ENCODE peak calls at places on chromosomes 6 and 20, in eight cellular contexts. O is left cardiac atrium; H is memory B cell; X is activated naive CD4-positive, alpha-beta T cell treated with anti-CD3 and anti-CD28 coated beads, Interleukin-2, amount 50 U/mL, for 72 hours; L is activated CD8-positive, alpha-beta memory T cell treated with anti-CD3 and anti-CD28 coated beads, Interleukin-2, amount 10 ng/mL, durations not matched to agents 7 days and 5 days; Y is esophagus mucosa; R is right cardiac atrium; K is stimulated activated naive CD8-positive, alpha-beta T cell treated with anti-CD3 and anti-CD28 coated beads, Interleukin-15, Interleukin-2, amounts not matched to agents 100 U/mL and 50 U/mL, for 24 hours. D is an unnamed sample.

GRCh38 chr6:127956260-127956888 is 55.5 kb upstream of the THEMIS start:
- ATAC-seq in O (peak; percentile 67), H (no peak), X (no peak), L (no peak), Y (no peak), R (no peak), K (no peak), D (no peak)

GRCh38 chr6:163825033-163825432 is 410.5 kb downstream of the QKI start:
- ATAC-seq in O (no peak), H (no peak), X (no peak), L (no peak), Y (peak; percentile 83), R (no peak), K (no peak), D (no peak)

GRCh38 chr6:25170640-25171039 is 108.5 kb upstream of the CARMIL1 start:
- ATAC-seq in O (no peak), H (no peak), X (no peak), L (no peak), Y (no peak), R (no peak), K (no peak), D (no peak)

GRCh38 chr6:139249387-139249786 is 42.4 kb downstream of the TXLNB start:
- ATAC-seq in O (peak; percentile 75), H (no peak), X (peak; percentile 74), L (no peak), Y (no peak), R (peak; percentile 31), K (peak; percentile 64), D (no peak)

GRCh38 chr6:31358302-31358701 is 1.3 kb upstream of the HLA-B start:
- ATAC-seq in O (no peak), H (no peak), X (peak; percentile 39), L (peak; percentile 7), Y (no peak), R (no peak), K (peak; percentile 21), D (no peak)

GRCh38 chr20:59258103-59258705 is 42.2 kb upstream of the EDN3 start:
- ATAC-seq in O (no peak), H (no peak), X (peak; percentile 54), L (peak; percentile 31), Y (no peak), R (no peak), K (no peak), D (no peak)

GRCh38 chr20:62087227-62087626 is 21.5 kb upstream of the TAF4 start:
- ATAC-seq in O (no peak), H (no peak), X (no peak), L (no peak), Y (no peak), R (no peak), K (no peak), D (no peak)

GRCh38 chr6:111857674-111858337 is 15.4 kb downstream of the FYN start:
- ATAC-seq in O (peak; percentile 19), H (peak; percentile 22), X (no peak), L (peak; percentile 21), Y (no peak), R (no peak), K (no peak), D (no peak)

GRCh38 chr6:142316791-142317368 is 15.1 kb downstream of the ADGRG6 start:
- ATAC-seq in O (no peak), H (no peak), X (peak; percentile 56), L (no peak), Y (no peak), R (no peak), K (no peak), D (no peak)

GRCh38 chr6:52400316-52401041 is 19.7 kb upstream of the EFHC1 start:
- ATAC-seq in O (no peak), H (no peak), X (no peak), L (no peak), Y (no peak), R (no peak), K (no peak), D (no peak)

GRCh38 chr20:35216541-35216940 is 9.9 kb upstream of the MMP24 start:
- ATAC-seq in O (no peak), H (no peak), X (no peak), L (no peak), Y (no peak), R (no peak), K (no peak), D (no peak)

GRCh38 chr20:63483834-63484233 is 11.4 kb upstream of the KCNQ2 start:
- ATAC-seq in O (peak; percentile 1), H (no peak), X (no peak), L (no peak), Y (no peak), R (no peak), K (no peak), D (no peak)

GRCh38 chr20:61647741-61648140 is 395.7 kb downstream of the CDH4 start:
- ATAC-seq in O (no peak), H (no peak), X (no peak), L (no peak), Y (no peak), R (no peak), K (no peak), D (no peak)

GRCh38 chr6:12208190-12208589 is 82.0 kb upstream of the EDN1 start:
- ATAC-seq in O (peak; percentile 70), H (no peak), X (peak; percentile 66), L (no peak), Y (peak; percentile 97), R (peak; percentile 62), K (peak; percentile 52), D (no peak)

GRCh38 chr20:64196831-64197418 is 32.7 kb downstream of the MYT1 start:
- ATAC-seq in O (no peak), H (no peak), X (no peak), L (no peak), Y (no peak), R (no peak), K (no peak), D (no peak)

GRCh38 chr6:14621518-14621917 is 503.9 kb downstream of the CD83 start:
- ATAC-seq in O (no peak), H (no peak), X (no peak), L (no peak), Y (peak; percentile 63), R (no peak), K (no peak), D (peak; percentile 28)

GRCh38 chr20:22582960-22583772 is 1.2 kb downstream of the FOXA2 start:
- ATAC-seq in O (no peak), H (no peak), X (no peak), L (no peak), Y (no peak), R (no peak), K (no peak), D (no peak)

GRCh38 chr6:127457444-127458064 is 1.6 kb downstream of the KIAA0408 start:
- ATAC-seq in O (peak; percentile 84), H (no peak), X (no peak), L (no peak), Y (no peak), R (peak; percentile 67), K (no peak), D (peak; percentile 56)

GRCh38 chr6:100818066-100818465 is 63.1 kb downstream of the ASCC3 start:
- ATAC-seq in O (no peak), H (no peak), X (no peak), L (no peak), Y (no peak), R (no peak), K (no peak), D (no peak)

GRCh38 chr20:47358672-47359532 is 2.4 kb upstream of the ZMYND8 start:
- ATAC-seq in O (peak; percentile 43), H (no peak), X (no peak), L (no peak), Y (peak; percentile 57), R (peak; percentile 73), K (no peak), D (peak; percentile 64)

GRCh38 chr6:150336299-150336698 is 32.5 kb upstream of the IYD start:
- ATAC-seq in O (no peak), H (peak; percentile 29), X (peak; percentile 26), L (no peak), Y (peak; percentile 88), R (no peak), K (no peak), D (no peak)

GRCh38 chr6:167146173-167146572 is 11.6 kb downstream of the GPR31 start:
- ATAC-seq in O (no peak), H (no peak), X (no peak), L (no peak), Y (no peak), R (no peak), K (no peak), D (no peak)

GRCh38 chr6:162125659-162126058 is 601.9 kb downstream of the PRKN start:
- ATAC-seq in O (no peak), H (no peak), X (no peak), L (no peak), Y (no peak), R (no peak), K (no peak), D (no peak)

GRCh38 chr20:31806564-31807355 is 12.4 kb upstream of the MYLK2 start:
- ATAC-seq in O (no peak), H (no peak), X (no peak), L (no peak), Y (no peak), R (peak; percentile 47), K (no peak), D (no peak)

GRCh38 chr6:11769244-11769643 is 9.4 kb downstream of the ADTRP start:
- ATAC-seq in O (no peak), H (no peak), X (no peak), L (no peak), Y (no peak), R (no peak), K (no peak), D (no peak)

GRCh38 chr20:21522479-21523397 is 8.9 kb upstream of the NKX2-2 start:
- ATAC-seq in O (no peak), H (no peak), X (no peak), L (no peak), Y (no peak), R (no peak), K (no peak), D (no peak)

GRCh38 chr6:6878921-6879585 is 228.7 kb upstream of the RREB1 start:
- ATAC-seq in O (no peak), H (no peak), X (no peak), L (no peak), Y (peak; percentile 86), R (no peak), K (no peak), D (no peak)

GRCh38 chr6:160374836-160375560 is 26.8 kb downstream of the SLC22A3 start:
- ATAC-seq in O (no peak), H (no peak), X (no peak), L (no peak), Y (no peak), R (no peak), K (no peak), D (no peak)